ENCODE peak calls at places on chromosomes 11 and 22, in five cellular contexts. A is stimulated activated CD8-positive, alpha-beta memory T cell treated with anti-CD3 and anti-CD28 coated beads, Interleukin-15, amount 100 ng/mL, for 4 hours; O is T-helper 9 cell; K is hippocampal formation; X is amniotic stem cell. N is an unnamed sample.

GRCh38 chr11:129115652-129116585 is 76.2 kb downstream of the ARHGAP32 start:
- DNase-seq in K (no peak), X (no peak), A (no peak), O (no peak), N (no peak)

GRCh38 chr22:22111267-22111751 is 128.7 kb upstream of the TOP3B start:
- DNase-seq in K (no peak), X (no peak), A (no peak), O (no peak), N (peak)

GRCh38 chr22:40345271-40345670 is 1.0 kb upstream of the ADSL start:
- DNase-seq in O (peak), X (no peak), K (no peak), A (no peak), N (no peak)

GRCh38 chr11:70174846-70175764 is 28.0 kb upstream of the FADD start:
- DNase-seq in X (no peak), O (no peak), A (no peak), K (no peak), N (no peak)

GRCh38 chr11:75259711-75260110 is 19.1 kb downstream of the TPBGL start:
- DNase-seq in K (no peak), O (no peak), A (no peak), X (no peak), N (no peak)

GRCh38 chr11:92324890-92325289 is 100.3 kb downstream of the FAT3 start:
- DNase-seq in X (no peak), K (no peak), O (no peak), A (no peak), N (no peak)

GRCh38 chr22:21857501-21857914 is 9.9 kb downstream of the MAPK1 start:
- DNase-seq in A (no peak), O (no peak), X (no peak), K (no peak), N (no peak)

GRCh38 chr11:87603887-87604286 is 566.2 kb downstream of the TMEM135 start:
- DNase-seq in K (no peak), A (no peak), X (no peak), O (no peak), N (no peak)

GRCh38 chr22:39814899-39815298 is 78.7 kb downstream of the ENTHD1 start:
- DNase-seq in O (no peak), X (no peak), A (no peak), K (no peak), N (no peak)

GRCh38 chr11:119316017-119316728 is 757 bp downstream of the MCAM start:
- DNase-seq in O (no peak), X (no peak), A (no peak), K (peak), N (no peak)

GRCh38 chr22:37529652-37530345 is 10.6 kb upstream of the CARD10 start:
- DNase-seq in K (no peak), X (no peak), A (no peak), O (no peak), N (no peak)

GRCh38 chr11:80362578-80362977 is 921.7 kb upstream of the TENM4 start:
- DNase-seq in K (no peak), A (no peak), X (no peak), O (no peak), N (no peak)

GRCh38 chr11:70158201-70158600 is 44.9 kb upstream of the FADD start:
- DNase-seq in O (no peak), A (no peak), K (no peak), X (no peak), N (peak)

GRCh38 chr11:73889019-73889418 is 12.2 kb downstream of the PAAF1 start:
- DNase-seq in O (no peak), K (no peak), X (no peak), A (no peak), N (no peak)

GRCh38 chr22:26328221-26328620 is 100.8 kb upstream of the ASPHD2 start:
- DNase-seq in A (no peak), K (no peak), O (no peak), X (no peak), N (no peak)

GRCh38 chr22:46661221-46661851 is 41.1 kb downstream of the GRAMD4 start:
- DNase-seq in O (peak), X (no peak), A (peak), K (no peak), N (peak)

GRCh38 chr22:29633514-29634312 is 30.3 kb downstream of the NF2 start:
- DNase-seq in A (no peak), K (no peak), O (no peak), X (no peak), N (no peak)

GRCh38 chr11:101390539-101390938 is 193.3 kb downstream of the TRPC6 start:
- DNase-seq in O (no peak), X (no peak), A (no peak), K (no peak), N (peak)